ENCODE peak calls at places on chromosome 19, in four cellular contexts. G is SK-N-SH, M is HepG2, Q is GM12878. R is an unnamed sample.

GRCh38 chr19:49559443-49559842 is 20.9 kb downstream of the NOSIP start:
- DNase-seq in G (no peak), M (no peak), Q (no peak), R (no peak)

GRCh38 chr19:38869160-38869835 is 8.8 kb downstream of the RINL start:
- DNase-seq in G (peak), M (no peak), Q (no peak), R (no peak)

GRCh38 chr19:41327499-41328156 is 17.7 kb downstream of the CCDC97 start:
- DNase-seq in G (peak), M (no peak), Q (no peak), R (peak)

GRCh38 chr19:11539495-11540365 is 1.1 kb downstream of the CNN1 start:
- DNase-seq in G (peak), M (no peak), Q (no peak), R (peak)

GRCh38 chr19:5172859-5173577 is 167.6 kb downstream of the PTPRS start:
- DNase-seq in G (no peak), M (no peak), Q (no peak), R (peak)

GRCh38 chr19:27971071-27971470 is 1241.9 kb downstream of the UQCRFS1 start:
- DNase-seq in G (no peak), M (no peak), Q (no peak), R (no peak)

GRCh38 chr19:42199440-42200115 is 17.9 kb downstream of the DEDD2 start:
- DNase-seq in G (no peak), M (no peak), Q (peak), R (peak)

GRCh38 chr19:10800488-10800887 is 35.5 kb downstream of the TMED1 start:
- DNase-seq in G (no peak), M (no peak), Q (no peak), R (no peak)

GRCh38 chr19:4390862-4391693 is 9.3 kb downstream of the SH3GL1 start:
- DNase-seq in G (no peak), M (peak), Q (no peak), R (no peak)

GRCh38 chr19:13839193-13839937 is 37.6 kb upstream of the NANOS3 start:
- DNase-seq in G (peak), M (no peak), Q (peak), R (peak)

GRCh38 chr19:41577144-41577830 is 1.3 kb downstream of the CEACAM21 start:
- DNase-seq in G (no peak), M (peak), Q (no peak), R (no peak)

GRCh38 chr19:54029930-54030490 is 33.7 kb downstream of the VSTM1 start:
- DNase-seq in G (peak), M (peak), Q (no peak), R (peak)

GRCh38 chr19:29845576-29846176 is 33.9 kb downstream of the CCNE1 start:
- DNase-seq in G (peak), M (no peak), Q (no peak), R (peak)

GRCh38 chr19:8515317-8515716 is 1.4 kb upstream of the ZNF414 start:
- DNase-seq in G (no peak), M (no peak), Q (no peak), R (no peak)

GRCh38 chr19:44723952-44724319 is 24.6 kb upstream of the BCL3 start:
- DNase-seq in G (peak), M (peak), Q (peak), R (peak)

GRCh38 chr19:9914001-9914314 is 22.4 kb downstream of the OLFM2 start:
- DNase-seq in G (no peak), M (no peak), Q (no peak), R (peak)

GRCh38 chr19:47141695-47142094 is 11.1 kb downstream of the SAE1 start:
- DNase-seq in G (no peak), M (no peak), Q (no peak), R (no peak)

GRCh38 chr19:3576696-3577443 is 4.1 kb downstream of the HMG20B start:
- DNase-seq in G (peak), M (no peak), Q (no peak), R (peak)

GRCh38 chr19:10612515-10613119 is 12.7 kb upstream of the SLC44A2 start:
- DNase-seq in G (peak), M (no peak), Q (no peak), R (no peak)

GRCh38 chr19:4878491-4878968 is 11.1 kb upstream of the PLIN3 start:
- DNase-seq in G (no peak), M (no peak), Q (no peak), R (no peak)

GRCh38 chr19:16418597-16418962 is 53.2 kb downstream of the EPS15L1 start:
- DNase-seq in G (no peak), M (no peak), Q (no peak), R (no peak)

GRCh38 chr19:38841787-38842438 is 7.9 kb downstream of the HNRNPL start:
- DNase-seq in G (no peak), M (no peak), Q (no peak), R (no peak)

GRCh38 chr19:13483215-13483614 is 23.1 kb downstream of the CACNA1A start:
- DNase-seq in G (no peak), M (no peak), Q (no peak), R (peak)

GRCh38 chr19:29305268-29305667 is 92.3 kb upstream of the UQCRFS1 start:
- DNase-seq in G (no peak), M (no peak), Q (no peak), R (no peak)

GRCh38 chr19:5090780-5091575 is 122.1 kb downstream of the KDM4B start:
- DNase-seq in G (peak), M (no peak), Q (no peak), R (peak)

GRCh38 chr19:39160523-39160861 is 34.9 kb downstream of the PAK4 start:
- DNase-seq in G (no peak), M (no peak), Q (no peak), R (no peak)

GRCh38 chr19:40059624-40060023 is 3.6 kb upstream of the ZNF780B start:
- DNase-seq in G (no peak), M (no peak), Q (no peak), R (no peak)

GRCh38 chr19:4069331-4069959 is 2.7 kb upstream of the ZBTB7A start:
- DNase-seq in G (no peak), M (no peak), Q (no peak), R (no peak)

GRCh38 chr19:30887042-30887441 is 462.2 kb downstream of the TSHZ3 start:
- DNase-seq in G (no peak), M (no peak), Q (no peak), R (no peak)

GRCh38 chr19:48858984-48859710 is 9.3 kb downstream of the PLEKHA4 start:
- DNase-seq in G (no peak), M (no peak), Q (no peak), R (peak)

GRCh38 chr19:48755787-48756674 is 707 bp downstream of the FGF21 start:
- DNase-seq in G (no peak), M (no peak), Q (no peak), R (no peak)

GRCh38 chr19:54875506-54875905 is 1.5 kb downstream of the FCAR start:
- DNase-seq in G (no peak), M (no peak), Q (no peak), R (no peak)

GRCh38 chr19:9945319-9945966 is 9.1 kb upstream of the OLFM2 start:
- DNase-seq in G (peak), M (peak), Q (no peak), R (peak)

GRCh38 chr19:12611361-12611699 is 610 bp downstream of the ZNF791 start:
- DNase-seq in G (peak), M (peak), Q (no peak), R (peak)

DNA sequence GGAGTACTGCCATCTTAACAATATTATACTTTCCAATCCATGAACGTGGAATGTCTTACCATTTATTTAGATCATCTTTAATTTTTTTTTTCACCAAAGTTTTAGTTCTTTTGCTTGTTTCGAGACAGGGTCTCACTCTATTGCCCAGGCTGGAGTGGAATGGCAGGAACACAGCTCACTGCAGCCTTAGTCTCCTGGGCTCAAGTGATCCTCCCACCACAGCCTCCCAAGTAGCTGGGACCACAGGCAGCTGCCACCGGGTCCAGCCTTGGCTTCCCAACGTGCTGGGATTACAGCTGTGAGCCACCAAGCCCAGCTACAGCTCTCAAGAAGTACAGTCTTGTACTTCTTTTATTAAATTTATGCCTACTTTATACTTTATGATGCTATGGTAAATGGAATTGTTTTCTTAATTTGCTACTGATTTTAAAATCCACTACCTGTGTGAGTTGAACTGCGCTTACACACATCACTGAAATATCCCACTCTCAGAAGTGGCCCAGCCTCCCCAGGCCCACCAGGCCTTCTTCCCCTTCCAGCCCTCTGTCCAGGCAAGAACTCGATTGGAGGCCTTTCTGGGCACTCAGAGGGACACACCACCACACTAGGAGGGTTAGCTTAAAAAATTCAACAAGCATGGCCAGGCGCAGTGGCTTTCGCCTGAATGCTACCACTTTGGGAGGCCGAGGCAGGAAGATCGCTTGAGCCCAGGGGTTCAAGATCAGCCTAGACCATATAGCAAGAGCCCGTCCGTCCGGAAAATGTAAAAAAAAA is 1.0 kb upstream of the PGLS start:
- DNase-seq in G (no peak), M (no peak), Q (no peak), R (peak)
- H2AFZ ChIP-seq in G (peak), M (no peak), Q (no peak), R (peak)

GRCh38 chr19:2291185-2291751 is 9.3 kb upstream of the PEAK3 start:
- DNase-seq in G (peak), M (no peak), Q (no peak), R (no peak)

GRCh38 chr19:2288010-2288742 is 6.2 kb upstream of the PEAK3 start:
- DNase-seq in G (no peak), M (no peak), Q (no peak), R (no peak)

GRCh38 chr19:2290441-2291184 is 8.6 kb upstream of the PEAK3 start:
- DNase-seq in G (no peak), M (no peak), Q (no peak), R (no peak)

GRCh38 chr19:2288743-2289713 is 7.1 kb upstream of the PEAK3 start:
- DNase-seq in G (no peak), M (no peak), Q (no peak), R (no peak)

DNA sequence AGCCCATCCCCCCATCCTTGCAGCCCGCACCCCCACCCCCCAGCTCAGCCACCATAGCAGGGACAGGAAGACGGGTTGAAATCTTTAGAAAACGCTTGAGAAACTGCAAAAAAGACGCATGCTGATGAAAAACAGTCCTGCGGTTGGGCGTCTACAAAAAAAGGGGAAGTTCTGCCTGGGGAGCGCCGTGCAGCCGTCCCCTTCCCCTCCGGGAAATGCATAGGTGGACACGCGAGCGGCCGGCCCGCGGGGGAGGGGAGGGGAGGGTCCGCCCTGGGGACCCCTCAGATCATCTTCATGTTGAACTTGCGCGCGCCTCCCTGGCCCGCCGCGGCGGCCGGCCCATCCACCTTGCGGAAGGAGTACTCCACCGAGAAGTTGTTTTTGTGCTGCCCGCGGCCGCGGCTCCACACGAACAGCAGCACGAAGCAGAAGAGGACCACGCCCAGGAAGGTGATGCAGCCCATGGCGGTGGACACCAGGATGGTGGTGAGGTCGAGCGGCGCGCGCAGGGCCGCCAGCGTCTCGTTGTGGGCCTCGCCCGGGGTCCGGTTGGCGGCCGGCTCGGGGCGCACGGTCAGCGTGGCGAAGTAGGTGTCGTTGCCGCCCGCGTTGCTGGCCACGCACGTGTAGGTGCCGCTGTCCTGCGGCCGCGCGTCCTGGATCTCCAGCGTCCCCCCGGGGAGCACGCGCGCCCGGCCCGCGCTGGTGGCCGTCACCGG is 7.9 kb upstream of the PEAK3 start:
- DNase-seq in G (no peak), M (no peak), Q (peak), R (peak)
- TF ChIP-seq FOXM1 in G (no peak), M (no peak), Q (peak), R (no peak)

GRCh38 chr19:1105873-1106840 is 2.4 kb downstream of the GPX4 start:
- DNase-seq in G (no peak), M (no peak), Q (no peak), R (no peak)

GRCh38 chr19:1104452-1105216 is 840 bp downstream of the GPX4 start:
- DNase-seq in G (peak), M (peak), Q (no peak), R (peak)

GRCh38 chr19:1105217-1105872 is 1.6 kb downstream of the GPX4 start:
- DNase-seq in G (no peak), M (no peak), Q (no peak), R (no peak)

GRCh38 chr19:1102407-1103106 is 1.2 kb upstream of the GPX4 start:
- DNase-seq in G (no peak), M (peak), Q (peak), R (no peak)

DNA sequence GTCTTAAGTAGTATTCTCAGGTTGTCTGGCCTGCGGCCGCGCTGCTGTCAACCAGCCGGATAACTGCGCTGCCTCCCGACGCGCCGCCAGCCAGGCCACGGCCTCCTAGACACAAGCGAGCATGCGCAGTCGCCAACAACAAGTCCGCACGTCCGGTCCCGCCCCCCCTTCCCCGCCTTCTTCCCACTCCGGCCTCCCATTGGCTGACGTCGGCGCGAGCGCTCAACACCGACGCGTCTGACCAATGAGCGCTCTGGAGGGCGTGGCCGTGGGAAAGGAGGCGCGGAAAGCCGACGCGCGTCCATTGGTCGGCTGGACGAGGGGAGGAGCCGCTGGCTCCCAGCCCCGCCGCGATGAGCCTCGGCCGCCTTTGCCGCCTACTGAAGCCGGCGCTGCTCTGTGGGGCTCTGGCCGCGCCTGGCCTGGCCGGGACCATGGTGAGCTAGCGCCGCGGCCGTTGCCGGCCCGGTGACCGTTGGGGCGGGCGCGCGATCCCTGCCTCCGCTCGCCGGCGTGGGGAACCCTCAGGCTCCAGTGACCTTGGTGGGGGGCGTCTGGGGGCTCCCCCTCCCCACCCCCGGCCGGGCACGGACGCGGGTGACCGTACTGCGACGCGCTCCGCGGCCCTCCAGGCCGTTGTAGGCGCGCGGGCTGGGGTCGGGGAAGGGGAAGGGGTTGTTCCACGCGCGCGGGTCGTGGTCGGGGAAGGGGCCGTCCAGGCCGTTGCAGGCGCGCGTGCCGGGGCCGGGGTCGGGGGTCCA is at the start of gene GPX4:
- DNase-seq in G (peak), M (peak), Q (peak), R (peak)
- H2AFZ ChIP-seq in G (no peak), M (no peak), Q (no peak), R (peak)

GRCh38 chr19:35260694-35261304 is 8.0 kb upstream of the USF2 start:
- DNase-seq in G (no peak), M (no peak), Q (no peak), R (no peak)
- TF ChIP-seq FOXM1 in G (no peak), M (no peak), Q (no peak), R (no peak)

DNA sequence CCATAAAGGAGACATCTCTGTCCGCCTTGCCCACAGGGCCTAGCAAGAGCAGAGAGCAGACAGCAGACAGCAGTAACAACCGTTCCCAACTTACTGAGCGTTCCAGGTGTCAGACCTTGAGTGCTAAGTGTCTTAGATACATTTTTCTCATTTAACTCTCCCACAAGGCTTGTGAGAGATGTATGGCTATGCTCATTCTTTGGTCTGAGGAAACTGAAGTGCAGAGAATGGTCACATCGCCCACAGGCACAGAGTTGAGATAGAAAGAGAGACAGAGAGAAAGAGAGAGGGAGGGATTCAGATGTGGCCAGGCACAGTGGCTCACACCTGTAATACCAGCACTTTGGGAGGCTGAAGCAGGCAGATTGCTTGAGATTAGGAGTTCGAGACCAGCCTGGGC is 14.3 kb downstream of the MEIOSIN start:
- DNase-seq in G (no peak), M (no peak), Q (no peak), R (no peak)
- H2AFZ ChIP-seq in G (no peak), M (no peak), Q (no peak), R (no peak)

R was measured in K562.